ENCODE peak calls at places on chromosomes 11 and 22, in nine cellular contexts. N is GM23338, G is colonic mucosa, U is astrocyte of the spinal cord, Y is right atrium auricular region, C is upper lobe of right lung, D is spleen, R is cardiac muscle cell, K is BE2C. J is an unnamed sample.

GRCh38 chr11:60971520-60971919 is at the start of gene CD6:
- DNase-seq in N (no peak), G (no peak), U (no peak), Y (no peak), C (no peak), D (peak; percentile 88), R (no peak), K (no peak), J (peak; percentile 35)

GRCh38 chr11:126461996-126462395 is 106.5 kb downstream of the ST3GAL4 start:
- DNase-seq in N (no peak), G (no peak), U (no peak), Y (no peak), C (no peak), D (no peak), R (no peak), K (no peak), J (no peak)

GRCh38 chr11:34262601-34263081 is 95.2 kb downstream of the ABTB2 start:
- DNase-seq in N (no peak), G (no peak), U (no peak), Y (no peak), C (no peak), D (no peak), R (no peak), K (no peak), J (no peak)

GRCh38 chr11:115083129-115083823 is 404.9 kb downstream of the NXPE2 start:
- DNase-seq in N (no peak), G (no peak), U (no peak), Y (no peak), C (no peak), D (no peak), R (no peak), K (no peak), J (no peak)

GRCh38 chr11:14189874-14190273 is 169.1 kb downstream of the RRAS2 start:
- DNase-seq in N (no peak), G (peak; percentile 30), U (no peak), Y (peak; percentile 88), C (no peak), D (no peak), R (peak; percentile 51), K (no peak), J (no peak)

GRCh38 chr11:48228761-48229160 is 12.2 kb downstream of the OR4B1 start:
- DNase-seq in N (no peak), G (no peak), U (no peak), Y (no peak), C (no peak), D (no peak), R (no peak), K (no peak), J (no peak)

GRCh38 chr22:24140357-24140756 is 40.9 kb upstream of the SUSD2 start:
- DNase-seq in N (no peak), G (no peak), U (no peak), Y (no peak), C (no peak), D (no peak), R (no peak), K (no peak), J (no peak)

GRCh38 chr22:23251445-23252093 is 71.3 kb downstream of the BCR start:
- DNase-seq in N (no peak), G (peak; percentile 37), U (no peak), Y (no peak), C (no peak), D (no peak), R (no peak), K (no peak), J (peak; percentile 19)

GRCh38 chr11:100632970-100633452 is 54.1 kb upstream of the ARHGAP42 start:
- DNase-seq in N (no peak), G (peak; percentile 47), U (peak; percentile 60), Y (peak; percentile 68), C (peak; percentile 70), D (no peak), R (peak; percentile 71), K (peak; percentile 77), J (no peak)

GRCh38 chr11:112345708-112346107 is 85.0 kb upstream of the PLET1 start:
- DNase-seq in N (peak; percentile 49), G (no peak), U (no peak), Y (no peak), C (no peak), D (no peak), R (no peak), K (peak; percentile 15), J (no peak)

GRCh38 chr11:60485987-60486386 is 6.6 kb upstream of the MS4A12 start:
- DNase-seq in N (peak; percentile 73), G (peak; percentile 47), U (no peak), Y (no peak), C (no peak), D (peak; percentile 75), R (no peak), K (no peak), J (peak; percentile 94)

GRCh38 chr11:44574620-44575287 is 9.3 kb downstream of the CD82 start:
- DNase-seq in N (no peak), G (no peak), U (peak; percentile 88), Y (no peak), C (no peak), D (peak; percentile 16), R (peak; percentile 92), K (no peak), J (peak; percentile 72)

GRCh38 chr22:50528682-50529415 is 963 bp downstream of the TYMP start:
- DNase-seq in N (peak; percentile 30), G (no peak), U (no peak), Y (no peak), C (no peak), D (no peak), R (no peak), K (no peak), J (peak; percentile 44)

GRCh38 chr22:46030241-46030880 is 53.4 kb upstream of the WNT7B start:
- DNase-seq in N (no peak), G (no peak), U (no peak), Y (no peak), C (peak; percentile 36), D (peak; percentile 66), R (no peak), K (no peak), J (no peak)

GRCh38 chr11:2129699-2130366 is 9.4 kb downstream of the IGF2 start:
- DNase-seq in N (no peak), G (no peak), U (no peak), Y (no peak), C (no peak), D (peak; percentile 69), R (no peak), K (no peak), J (no peak)

GRCh38 chr11:8025123-8025522 is 38.0 kb downstream of the EIF3F start:
- DNase-seq in N (no peak), G (peak; percentile 15), U (peak; percentile 48), Y (peak; percentile 11), C (no peak), D (no peak), R (no peak), K (no peak), J (no peak)

GRCh38 chr11:119752946-119753345 is 23.9 kb upstream of the NECTIN1 start:
- DNase-seq in N (no peak), G (no peak), U (no peak), Y (no peak), C (peak; percentile 54), D (peak; percentile 58), R (no peak), K (no peak), J (no peak)

GRCh38 chr11:118916842-118917388 is 8.8 kb downstream of the BCL9L start:
- DNase-seq in N (peak; percentile 79), G (no peak), U (peak; percentile 77), Y (peak; percentile 85), C (no peak), D (no peak), R (peak; percentile 94), K (peak; percentile 65), J (no peak)

GRCh38 chr11:119337581-119338317 is 2.9 kb downstream of the C1QTNF5 start:
- DNase-seq in N (peak; percentile 84), G (no peak), U (peak; percentile 74), Y (no peak), C (peak; percentile 59), D (peak; percentile 66), R (peak; percentile 77), K (peak; percentile 58), J (no peak)

GRCh38 chr11:64234840-64235379 is 526 bp downstream of the VEGFB start:
- DNase-seq in N (peak; percentile 70), G (peak; percentile 78), U (no peak), Y (no peak), C (peak; percentile 83), D (peak; percentile 93), R (peak; percentile 17), K (peak; percentile 46), J (peak; percentile 50)
- TF ChIP-seq CTCF in N (no peak), G (no peak), U (no peak), Y (no peak), C (no peak), D (peak; percentile 9), R (no peak), K (no peak), J (no peak)

DNA sequence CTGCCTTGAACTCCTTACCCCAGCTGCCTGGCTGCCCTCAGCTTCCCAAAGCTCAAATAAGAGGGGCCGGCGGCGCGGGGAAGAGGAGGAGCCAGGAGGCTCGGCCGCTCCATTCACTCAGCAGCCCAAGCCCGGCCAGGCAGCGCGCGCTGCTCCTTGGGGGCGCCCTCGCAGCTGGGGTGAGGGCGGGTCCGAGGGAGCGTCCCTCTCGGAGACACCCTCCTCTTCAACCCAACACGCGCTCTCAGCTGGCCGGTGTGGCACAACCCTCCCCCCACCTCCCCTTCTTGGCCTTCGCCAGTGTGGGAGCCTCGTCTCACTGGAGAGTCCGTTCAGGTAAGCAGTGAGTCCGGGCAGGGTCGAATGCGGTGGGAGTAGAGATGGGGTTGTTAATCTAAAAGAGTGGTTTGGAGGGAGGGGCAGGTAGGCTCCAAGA is at the start of gene WT1:
- DNase-seq in N (peak; percentile 86), G (no peak), U (no peak), Y (no peak), C (no peak), D (peak; percentile 78), R (peak; percentile 91), K (peak; percentile 59), J (no peak)
- H3K4me3 ChIP-seq in N (peak within 1 kb of the TSS; percentile 57), G (no peak within 1 kb of the TSS), U (no peak within 1 kb of the TSS), Y (peak within 1 kb of the TSS; percentile 61), C (peak within 1 kb of the TSS; percentile 21), D (peak within 1 kb of the TSS; percentile 66), R (peak within 1 kb of the TSS; percentile 22), K (peak within 1 kb of the TSS; percentile 63), J (no peak within 1 kb of the TSS)

DNA sequence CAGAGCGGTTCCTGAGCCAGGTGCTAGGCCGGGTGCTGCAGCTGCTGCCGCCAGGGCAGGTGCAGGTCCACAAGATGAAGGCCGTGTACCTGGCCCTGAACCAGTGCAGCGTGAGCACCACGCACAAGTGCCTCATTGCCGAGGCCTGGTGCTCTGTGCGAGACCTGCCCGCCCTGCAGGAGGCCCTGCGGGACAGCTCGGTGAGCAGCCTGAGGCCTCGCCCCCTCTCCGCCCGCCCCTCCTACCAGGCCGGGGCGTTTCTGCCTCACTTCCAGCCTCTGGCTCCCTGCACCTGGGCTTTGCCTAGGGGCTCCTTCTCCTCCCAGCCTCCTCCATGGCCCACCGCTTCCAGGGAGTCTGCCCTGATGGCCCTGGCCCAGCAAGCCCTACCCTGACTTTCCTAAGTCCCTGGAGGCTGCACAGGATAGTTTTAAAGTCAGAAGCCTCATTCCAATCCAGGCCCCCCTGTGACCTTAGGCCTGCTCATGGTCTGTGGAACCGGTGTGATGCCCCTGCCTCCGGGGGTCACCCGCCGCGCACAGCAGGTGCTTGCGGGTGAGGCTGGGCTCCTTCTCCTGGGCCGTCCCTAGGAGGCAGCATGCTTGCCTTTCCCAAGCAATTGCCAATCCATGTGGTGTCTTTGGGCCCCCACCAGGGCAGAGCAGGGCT is 5.5 kb downstream of the TCIRG1 start:
- DNase-seq in N (no peak), G (no peak), U (no peak), Y (no peak), C (no peak), D (peak; percentile 73), R (no peak), K (peak; percentile 46), J (no peak)
- TF ChIP-seq CTCF in N (peak; percentile 39), G (no peak), U (no peak), Y (no peak), C (no peak), D (no peak), R (no peak), K (peak; percentile 25), J (no peak)

GRCh38 chr11:128523616-128524015 is 63.7 kb downstream of the ETS1 start:
- DNase-seq in N (no peak), G (no peak), U (peak; percentile 73), Y (no peak), C (no peak), D (no peak), R (peak; percentile 78), K (no peak), J (no peak)
- H3K4me3 ChIP-seq in N (no peak overlapping the region), G (no peak overlapping the region), U (no peak overlapping the region), Y (no peak overlapping the region), C (no peak overlapping the region), D (peak overlapping the region; percentile 73), R (no peak overlapping the region), K (no peak overlapping the region), J (peak overlapping the region; percentile 81)

J was measured in GM12865.